ENCODE peak calls at places on chromosomes 16 and 17, in four cellular contexts. One of them, this sample, is unnamed.

GRCh38 chr16:23342083-23342640 is 40.1 kb downstream of the SCNN1B start:
- DNase-seq in activated CD4-positive, CD25-positive, alpha-beta regulatory T cell: no peak
- DNase-seq in esophagus muscularis mucosa: no peak
- DNase-seq in AG08395: no peak
- DNase-seq in this sample: no peak

GRCh38 chr17:77107506-77108433 is 33.0 kb upstream of the SEC14L1 start:
- DNase-seq in AG08395: peak
- DNase-seq in activated CD4-positive, CD25-positive, alpha-beta regulatory T cell: peak
- DNase-seq in esophagus muscularis mucosa: no peak
- DNase-seq in this sample: no peak

GRCh38 chr17:20706752-20707372 is 127.3 kb downstream of the CDRT15L2 start:
- DNase-seq in AG08395: no peak
- DNase-seq in activated CD4-positive, CD25-positive, alpha-beta regulatory T cell: no peak
- DNase-seq in esophagus muscularis mucosa: no peak
- DNase-seq in this sample: no peak

GRCh38 chr16:83615981-83616380 is 191.8 kb upstream of the HSBP1 start:
- DNase-seq in AG08395: no peak
- DNase-seq in esophagus muscularis mucosa: peak
- DNase-seq in activated CD4-positive, CD25-positive, alpha-beta regulatory T cell: no peak
- DNase-seq in this sample: peak

GRCh38 chr17:17837380-17837821 is 615 bp upstream of the SREBF1 start:
- DNase-seq in AG08395: peak
- DNase-seq in esophagus muscularis mucosa: no peak
- DNase-seq in activated CD4-positive, CD25-positive, alpha-beta regulatory T cell: no peak
- DNase-seq in this sample: peak

GRCh38 chr16:49575352-49576172 is 202.0 kb downstream of the C16orf78 start:
- DNase-seq in AG08395: no peak
- DNase-seq in activated CD4-positive, CD25-positive, alpha-beta regulatory T cell: no peak
- DNase-seq in esophagus muscularis mucosa: no peak
- DNase-seq in this sample: no peak

GRCh38 chr17:48626470-48627241 is 498 bp upstream of the HOXB9 start:
- DNase-seq in esophagus muscularis mucosa: no peak
- DNase-seq in AG08395: peak
- DNase-seq in activated CD4-positive, CD25-positive, alpha-beta regulatory T cell: peak
- DNase-seq in this sample: peak

GRCh38 chr17:59753522-59754467 is 46.3 kb downstream of the VMP1 start:
- DNase-seq in AG08395: peak
- DNase-seq in activated CD4-positive, CD25-positive, alpha-beta regulatory T cell: no peak
- DNase-seq in esophagus muscularis mucosa: no peak
- DNase-seq in this sample: peak

GRCh38 chr16:7051586-7052349 is 280.9 kb upstream of the RBFOX1 start:
- DNase-seq in activated CD4-positive, CD25-positive, alpha-beta regulatory T cell: no peak
- DNase-seq in esophagus muscularis mucosa: no peak
- DNase-seq in AG08395: no peak
- DNase-seq in this sample: no peak

GRCh38 chr17:5241861-5242671 is 7.4 kb upstream of the SCIMP start:
- DNase-seq in esophagus muscularis mucosa: no peak
- DNase-seq in activated CD4-positive, CD25-positive, alpha-beta regulatory T cell: no peak
- DNase-seq in AG08395: no peak
- DNase-seq in this sample: no peak

GRCh38 chr16:67608367-67608766 is 36.6 kb upstream of the CARMIL2 start:
- DNase-seq in esophagus muscularis mucosa: no peak
- DNase-seq in activated CD4-positive, CD25-positive, alpha-beta regulatory T cell: no peak
- DNase-seq in AG08395: no peak
- DNase-seq in this sample: peak

GRCh38 chr16:89330177-89330856 is 112.8 kb downstream of the ZNF778 start:
- DNase-seq in activated CD4-positive, CD25-positive, alpha-beta regulatory T cell: no peak
- DNase-seq in esophagus muscularis mucosa: no peak
- DNase-seq in AG08395: no peak
- DNase-seq in this sample: no peak

GRCh38 chr17:82690786-82691489 is 7.6 kb downstream of the RAB40B start:
- DNase-seq in AG08395: no peak
- DNase-seq in esophagus muscularis mucosa: no peak
- DNase-seq in activated CD4-positive, CD25-positive, alpha-beta regulatory T cell: no peak
- DNase-seq in this sample: no peak

GRCh38 chr17:4331614-4332013 is 34.9 kb downstream of the UBE2G1 start:
- DNase-seq in activated CD4-positive, CD25-positive, alpha-beta regulatory T cell: no peak
- DNase-seq in esophagus muscularis mucosa: no peak
- DNase-seq in AG08395: no peak
- DNase-seq in this sample: no peak

GRCh38 chr17:41835214-41835799 is 725 bp downstream of the NT5C3B start:
- DNase-seq in AG08395: peak
- DNase-seq in esophagus muscularis mucosa: no peak
- DNase-seq in activated CD4-positive, CD25-positive, alpha-beta regulatory T cell: no peak
- DNase-seq in this sample: peak

GRCh38 chr17:68868708-68869107 is 86.5 kb downstream of the ABCA8 start:
- DNase-seq in activated CD4-positive, CD25-positive, alpha-beta regulatory T cell: no peak
- DNase-seq in esophagus muscularis mucosa: no peak
- DNase-seq in AG08395: no peak
- DNase-seq in this sample: no peak

GRCh38 chr16:71337631-71338030 is 20.9 kb upstream of the CALB2 start:
- DNase-seq in AG08395: no peak
- DNase-seq in activated CD4-positive, CD25-positive, alpha-beta regulatory T cell: no peak
- DNase-seq in esophagus muscularis mucosa: no peak
- DNase-seq in this sample: no peak

GRCh38 chr16:84740596-84741071 is 40.8 kb downstream of the USP10 start:
- DNase-seq in activated CD4-positive, CD25-positive, alpha-beta regulatory T cell: no peak
- DNase-seq in esophagus muscularis mucosa: no peak
- DNase-seq in AG08395: no peak
- DNase-seq in this sample: peak

GRCh38 chr16:1689853-1690252 is 11.8 kb downstream of the JPT2 start:
- DNase-seq in esophagus muscularis mucosa: no peak
- DNase-seq in AG08395: no peak
- DNase-seq in activated CD4-positive, CD25-positive, alpha-beta regulatory T cell: no peak
- DNase-seq in this sample: no peak

GRCh38 chr17:68455756-68456528 is 1.4 kb downstream of the WIPI1 start:
- DNase-seq in activated CD4-positive, CD25-positive, alpha-beta regulatory T cell: no peak
- DNase-seq in esophagus muscularis mucosa: no peak
- DNase-seq in AG08395: peak
- DNase-seq in this sample: peak

GRCh38 chr17:6100891-6101290 is 30.7 kb downstream of the WSCD1 start:
- DNase-seq in AG08395: no peak
- DNase-seq in esophagus muscularis mucosa: no peak
- DNase-seq in activated CD4-positive, CD25-positive, alpha-beta regulatory T cell: no peak
- DNase-seq in this sample: no peak

GRCh38 chr16:85759631-85760419 is 8.9 kb upstream of the C16orf74 start:
- DNase-seq in activated CD4-positive, CD25-positive, alpha-beta regulatory T cell: no peak
- DNase-seq in AG08395: no peak
- DNase-seq in esophagus muscularis mucosa: no peak
- DNase-seq in this sample: no peak

GRCh38 chr16:50584033-50584722 is 36.0 kb downstream of the NKD1 start:
- DNase-seq in AG08395: no peak
- DNase-seq in esophagus muscularis mucosa: no peak
- DNase-seq in activated CD4-positive, CD25-positive, alpha-beta regulatory T cell: no peak
- DNase-seq in this sample: no peak

GRCh38 chr16:5058476-5058875 is 7.3 kb downstream of the C16orf89 start:
- DNase-seq in activated CD4-positive, CD25-positive, alpha-beta regulatory T cell: no peak
- DNase-seq in esophagus muscularis mucosa: no peak
- DNase-seq in AG08395: peak
- DNase-seq in this sample: no peak

GRCh38 chr16:50326264-50326663 is 42.5 kb downstream of the BRD7 start:
- DNase-seq in AG08395: no peak
- DNase-seq in esophagus muscularis mucosa: no peak
- DNase-seq in activated CD4-positive, CD25-positive, alpha-beta regulatory T cell: no peak
- DNase-seq in this sample: no peak

GRCh38 chr16:70527315-70527996 is 3.8 kb downstream of the SF3B3 start:
- DNase-seq in AG08395: no peak
- DNase-seq in activated CD4-positive, CD25-positive, alpha-beta regulatory T cell: no peak
- DNase-seq in esophagus muscularis mucosa: no peak
- DNase-seq in this sample: no peak

GRCh38 chr17:36127199-36127881 is 23.7 kb downstream of the CCL4 start:
- DNase-seq in esophagus muscularis mucosa: no peak
- DNase-seq in activated CD4-positive, CD25-positive, alpha-beta regulatory T cell: no peak
- DNase-seq in AG08395: no peak
- DNase-seq in this sample: no peak

GRCh38 chr17:39639566-39640458 is 2.9 kb downstream of the STARD3 start:
- DNase-seq in esophagus muscularis mucosa: no peak
- DNase-seq in activated CD4-positive, CD25-positive, alpha-beta regulatory T cell: no peak
- DNase-seq in AG08395: no peak
- DNase-seq in this sample: no peak

GRCh38 chr17:55317284-55317683 is 52.5 kb downstream of the HLF start:
- DNase-seq in AG08395: no peak
- DNase-seq in esophagus muscularis mucosa: no peak
- DNase-seq in activated CD4-positive, CD25-positive, alpha-beta regulatory T cell: no peak
- DNase-seq in this sample: no peak

GRCh38 chr16:68244903-68245853 is at the start of gene PLA2G15:
- DNase-seq in AG08395: peak
- DNase-seq in activated CD4-positive, CD25-positive, alpha-beta regulatory T cell: peak
- DNase-seq in esophagus muscularis mucosa: peak
- DNase-seq in this sample: peak

GRCh38 chr16:50627419-50627818 is 53.7 kb downstream of the SNX20 start:
- DNase-seq in activated CD4-positive, CD25-positive, alpha-beta regulatory T cell: no peak
- DNase-seq in AG08395: peak
- DNase-seq in esophagus muscularis mucosa: peak
- DNase-seq in this sample: no peak

GRCh38 chr16:28548306-28548802 is 5.4 kb upstream of the SGF29 start:
- DNase-seq in activated CD4-positive, CD25-positive, alpha-beta regulatory T cell: no peak
- DNase-seq in esophagus muscularis mucosa: no peak
- DNase-seq in AG08395: no peak
- DNase-seq in this sample: no peak

GRCh38 chr16:67878846-67879245 is 5.8 kb upstream of the NRN1L start:
- DNase-seq in activated CD4-positive, CD25-positive, alpha-beta regulatory T cell: no peak
- DNase-seq in AG08395: no peak
- DNase-seq in esophagus muscularis mucosa: no peak
- DNase-seq in this sample: no peak

GRCh38 chr17:18251204-18251603 is 7.3 kb downstream of the FLII start:
- DNase-seq in AG08395: no peak
- DNase-seq in esophagus muscularis mucosa: no peak
- DNase-seq in activated CD4-positive, CD25-positive, alpha-beta regulatory T cell: no peak
- DNase-seq in this sample: no peak

GRCh38 chr17:73359987-73360410 is 48.2 kb upstream of the CDC42EP4 start:
- DNase-seq in esophagus muscularis mucosa: no peak
- DNase-seq in activated CD4-positive, CD25-positive, alpha-beta regulatory T cell: no peak
- DNase-seq in AG08395: no peak
- DNase-seq in this sample: no peak